ENCODE peak calls at places on chromosomes 2 and 18, in eight cellular contexts. One of them, this sample, is unnamed.

GRCh38 chr18:61669320-61669719 is 223.5 kb downstream of the RNF152 start:
- DNase-seq in upper lobe of left lung: no peak
- DNase-seq in stomach: no peak
- DNase-seq in HCT116: no peak
- DNase-seq in transverse colon: no peak
- DNase-seq in GM12878: no peak
- DNase-seq in breast epithelium: no peak
- DNase-seq in sigmoid colon: no peak
- DNase-seq in this sample: no peak

GRCh38 chr18:49486617-49486958 is 446 bp downstream of the C18orf32 start:
- DNase-seq in upper lobe of left lung: no peak
- DNase-seq in stomach: no peak
- DNase-seq in HCT116: no peak
- DNase-seq in transverse colon: no peak
- DNase-seq in GM12878: no peak
- DNase-seq in breast epithelium: no peak
- DNase-seq in sigmoid colon: no peak
- DNase-seq in this sample: no peak

GRCh38 chr2:169933124-169933711 is 106.0 kb downstream of the UBR3 start:
- DNase-seq in upper lobe of left lung: no peak
- DNase-seq in stomach: no peak
- DNase-seq in HCT116: peak
- DNase-seq in transverse colon: no peak
- DNase-seq in GM12878: no peak
- DNase-seq in breast epithelium: no peak
- DNase-seq in sigmoid colon: no peak
- DNase-seq in this sample: no peak

GRCh38 chr2:201233192-201234166 is 26.9 kb upstream of the CASP8 start:
- DNase-seq in upper lobe of left lung: peak
- DNase-seq in stomach: peak
- DNase-seq in HCT116: peak
- DNase-seq in transverse colon: peak
- DNase-seq in GM12878: peak
- DNase-seq in breast epithelium: peak
- DNase-seq in sigmoid colon: peak
- DNase-seq in this sample: peak

GRCh38 chr2:121248766-121249343 is 36.1 kb downstream of the TFCP2L1 start:
- DNase-seq in upper lobe of left lung: no peak
- DNase-seq in stomach: no peak
- DNase-seq in HCT116: no peak
- DNase-seq in transverse colon: no peak
- DNase-seq in GM12878: no peak
- DNase-seq in breast epithelium: no peak
- DNase-seq in sigmoid colon: no peak
- DNase-seq in this sample: no peak

GRCh38 chr2:34229998-34230397 is 630.9 kb upstream of the FAM98A start:
- DNase-seq in upper lobe of left lung: peak
- DNase-seq in stomach: no peak
- DNase-seq in HCT116: no peak
- DNase-seq in transverse colon: no peak
- DNase-seq in GM12878: no peak
- DNase-seq in breast epithelium: no peak
- DNase-seq in sigmoid colon: no peak
- DNase-seq in this sample: no peak

GRCh38 chr2:98148968-98149697 is 62.2 kb downstream of the VWA3B start:
- DNase-seq in upper lobe of left lung: no peak
- DNase-seq in stomach: no peak
- DNase-seq in HCT116: peak
- DNase-seq in transverse colon: no peak
- DNase-seq in GM12878: no peak
- DNase-seq in breast epithelium: no peak
- DNase-seq in sigmoid colon: no peak
- DNase-seq in this sample: no peak

GRCh38 chr2:239337877-239338484 is 62.8 kb downstream of the HDAC4 start:
- DNase-seq in upper lobe of left lung: no peak
- DNase-seq in stomach: no peak
- DNase-seq in HCT116: no peak
- DNase-seq in transverse colon: peak
- DNase-seq in GM12878: no peak
- DNase-seq in breast epithelium: no peak
- DNase-seq in sigmoid colon: no peak
- DNase-seq in this sample: no peak

GRCh38 chr2:124323321-124323720 is 298.2 kb downstream of the CNTNAP5 start:
- DNase-seq in upper lobe of left lung: no peak
- DNase-seq in stomach: no peak
- DNase-seq in HCT116: no peak
- DNase-seq in transverse colon: no peak
- DNase-seq in GM12878: no peak
- DNase-seq in breast epithelium: no peak
- DNase-seq in sigmoid colon: no peak
- DNase-seq in this sample: no peak

GRCh38 chr18:79424008-79424565 is 28.4 kb downstream of the NFATC1 start:
- DNase-seq in upper lobe of left lung: no peak
- DNase-seq in stomach: no peak
- DNase-seq in HCT116: no peak
- DNase-seq in transverse colon: no peak
- DNase-seq in GM12878: no peak
- DNase-seq in breast epithelium: no peak
- DNase-seq in sigmoid colon: peak
- DNase-seq in this sample: no peak

GRCh38 chr18:13269599-13270011 is 51.0 kb downstream of the LDLRAD4 start:
- DNase-seq in upper lobe of left lung: peak
- DNase-seq in stomach: no peak
- DNase-seq in HCT116: no peak
- DNase-seq in transverse colon: peak
- DNase-seq in GM12878: no peak
- DNase-seq in breast epithelium: no peak
- DNase-seq in sigmoid colon: peak
- DNase-seq in this sample: no peak

GRCh38 chr2:232697059-232697806 is at the start of gene GIGYF2:
- DNase-seq in upper lobe of left lung: peak
- DNase-seq in stomach: peak
- DNase-seq in HCT116: peak
- DNase-seq in transverse colon: peak
- DNase-seq in GM12878: peak
- DNase-seq in breast epithelium: peak
- DNase-seq in sigmoid colon: peak
- DNase-seq in this sample: peak
- TF ChIP-seq POLR2A in upper lobe of left lung: no peak
- TF ChIP-seq POLR2A in stomach: no peak
- TF ChIP-seq POLR2A in HCT116: peak
- TF ChIP-seq POLR2A in transverse colon: peak
- TF ChIP-seq POLR2A in GM12878: peak
- TF ChIP-seq POLR2A in breast epithelium: no peak
- TF ChIP-seq POLR2A in sigmoid colon: no peak
- TF ChIP-seq POLR2A in this sample: no peak

GRCh38 chr2:219997341-219997851 is 370.0 kb downstream of the SLC4A3 start:
- DNase-seq in upper lobe of left lung: no peak
- DNase-seq in stomach: no peak
- DNase-seq in HCT116: no peak
- DNase-seq in transverse colon: no peak
- DNase-seq in GM12878: no peak
- DNase-seq in breast epithelium: peak
- DNase-seq in sigmoid colon: no peak
- DNase-seq in this sample: peak
- TF ChIP-seq CTCF in upper lobe of left lung: no peak
- TF ChIP-seq CTCF in stomach: no peak
- TF ChIP-seq CTCF in HCT116: peak
- TF ChIP-seq CTCF in transverse colon: no peak
- TF ChIP-seq CTCF in GM12878: peak
- TF ChIP-seq CTCF in breast epithelium: no peak
- TF ChIP-seq CTCF in sigmoid colon: no peak
- TF ChIP-seq CTCF in this sample: no peak

DNA sequence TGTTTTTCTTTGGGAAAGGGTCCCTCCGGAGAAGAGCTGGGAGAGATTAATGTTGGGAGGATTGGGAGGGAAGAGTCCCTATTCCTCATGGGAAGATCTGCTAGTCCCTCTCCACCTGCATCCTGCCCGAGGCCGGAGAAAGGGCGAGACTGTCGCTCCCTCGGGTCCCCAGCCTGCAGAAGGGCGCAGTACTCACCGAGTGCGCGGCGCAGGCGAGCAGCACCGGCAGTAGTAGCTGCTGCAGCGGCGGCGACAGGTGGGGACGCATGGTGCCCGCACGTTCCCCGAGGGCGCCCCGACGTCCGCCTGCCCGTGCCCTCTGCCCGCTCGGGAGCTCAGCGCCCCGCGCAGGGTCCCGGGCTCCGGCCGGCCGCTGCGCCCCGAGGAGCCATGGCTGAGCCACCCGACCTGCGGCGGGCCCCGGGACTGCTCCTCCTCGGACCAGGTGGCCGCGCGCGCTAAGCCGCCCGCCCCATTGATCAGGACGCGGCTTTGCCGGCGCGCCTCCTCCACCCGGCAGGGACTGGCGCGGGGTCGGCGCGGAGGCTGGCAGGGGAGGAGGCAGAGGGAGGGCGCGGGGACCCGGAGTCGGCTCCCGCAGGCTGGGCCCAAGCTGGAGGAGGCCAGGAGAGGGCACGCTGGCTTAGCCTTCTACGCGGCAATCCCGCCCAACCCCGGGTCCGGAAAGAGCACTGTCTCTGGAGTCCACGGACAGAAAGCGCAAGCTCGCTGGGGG is at the start of gene SCTR:
- DNase-seq in upper lobe of left lung: no peak
- DNase-seq in stomach: peak
- DNase-seq in HCT116: no peak
- DNase-seq in transverse colon: no peak
- DNase-seq in GM12878: no peak
- DNase-seq in breast epithelium: no peak
- DNase-seq in sigmoid colon: no peak
- DNase-seq in this sample: peak
- TF ChIP-seq POLR2AphosphoS5 in upper lobe of left lung: no peak
- TF ChIP-seq POLR2AphosphoS5 in stomach: no peak
- TF ChIP-seq POLR2AphosphoS5 in HCT116: no peak
- TF ChIP-seq POLR2AphosphoS5 in transverse colon: no peak
- TF ChIP-seq POLR2AphosphoS5 in GM12878: no peak
- TF ChIP-seq POLR2AphosphoS5 in breast epithelium: no peak
- TF ChIP-seq POLR2AphosphoS5 in sigmoid colon: no peak
- TF ChIP-seq POLR2AphosphoS5 in this sample: no peak

GRCh38 chr18:76495435-76496199 is 575 bp upstream of the ZNF516 start:
- DNase-seq in upper lobe of left lung: peak
- DNase-seq in stomach: no peak
- DNase-seq in HCT116: no peak
- DNase-seq in transverse colon: peak
- DNase-seq in GM12878: no peak
- DNase-seq in breast epithelium: no peak
- DNase-seq in sigmoid colon: peak
- DNase-seq in this sample: no peak
- TF ChIP-seq POLR2A in upper lobe of left lung: no peak
- TF ChIP-seq POLR2A in stomach: no peak
- TF ChIP-seq POLR2A in HCT116: no peak
- TF ChIP-seq POLR2A in transverse colon: peak
- TF ChIP-seq POLR2A in GM12878: peak
- TF ChIP-seq POLR2A in breast epithelium: no peak
- TF ChIP-seq POLR2A in sigmoid colon: peak
- TF ChIP-seq POLR2A in this sample: peak

DNA sequence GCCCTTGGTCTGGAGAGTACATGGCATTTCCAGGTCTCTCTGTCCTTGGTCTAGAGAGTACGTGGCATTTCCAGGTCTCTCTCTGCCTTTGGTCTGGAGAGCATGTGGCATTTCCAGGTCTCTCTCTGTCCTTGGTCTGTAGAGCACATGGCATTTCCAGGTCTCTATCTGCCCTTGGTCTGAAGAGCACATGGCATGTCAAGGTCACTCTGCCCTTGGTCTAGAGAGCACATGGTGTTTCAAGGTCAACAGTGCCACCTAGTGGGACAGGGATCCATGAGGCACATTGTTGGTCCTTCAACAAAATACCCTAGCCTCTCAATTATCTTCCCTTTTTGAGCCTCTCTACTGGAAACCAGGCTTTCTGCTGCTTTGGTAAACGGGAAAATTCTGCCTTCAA is 250.2 kb downstream of the OTX1 start:
- DNase-seq in upper lobe of left lung: no peak
- DNase-seq in stomach: no peak
- DNase-seq in HCT116: peak
- DNase-seq in transverse colon: no peak
- DNase-seq in GM12878: no peak
- DNase-seq in breast epithelium: no peak
- DNase-seq in sigmoid colon: no peak
- DNase-seq in this sample: no peak
- TF ChIP-seq CTCF in upper lobe of left lung: no peak
- TF ChIP-seq CTCF in stomach: no peak
- TF ChIP-seq CTCF in HCT116: no peak
- TF ChIP-seq CTCF in transverse colon: no peak
- TF ChIP-seq CTCF in GM12878: no peak
- TF ChIP-seq CTCF in breast epithelium: no peak
- TF ChIP-seq CTCF in sigmoid colon: no peak
- TF ChIP-seq CTCF in this sample: no peak

GRCh38 chr2:224142397-224143312 is 103.6 kb upstream of the SERPINE2 start:
- DNase-seq in upper lobe of left lung: no peak
- DNase-seq in stomach: no peak
- DNase-seq in HCT116: no peak
- DNase-seq in transverse colon: no peak
- DNase-seq in GM12878: no peak
- DNase-seq in breast epithelium: no peak
- DNase-seq in sigmoid colon: no peak
- DNase-seq in this sample: no peak
- TF ChIP-seq POLR2AphosphoS5 in upper lobe of left lung: no peak
- TF ChIP-seq POLR2AphosphoS5 in stomach: no peak
- TF ChIP-seq POLR2AphosphoS5 in HCT116: no peak
- TF ChIP-seq POLR2AphosphoS5 in transverse colon: no peak
- TF ChIP-seq POLR2AphosphoS5 in GM12878: no peak
- TF ChIP-seq POLR2AphosphoS5 in breast epithelium: no peak
- TF ChIP-seq POLR2AphosphoS5 in sigmoid colon: no peak
- TF ChIP-seq POLR2AphosphoS5 in this sample: peak

DNA sequence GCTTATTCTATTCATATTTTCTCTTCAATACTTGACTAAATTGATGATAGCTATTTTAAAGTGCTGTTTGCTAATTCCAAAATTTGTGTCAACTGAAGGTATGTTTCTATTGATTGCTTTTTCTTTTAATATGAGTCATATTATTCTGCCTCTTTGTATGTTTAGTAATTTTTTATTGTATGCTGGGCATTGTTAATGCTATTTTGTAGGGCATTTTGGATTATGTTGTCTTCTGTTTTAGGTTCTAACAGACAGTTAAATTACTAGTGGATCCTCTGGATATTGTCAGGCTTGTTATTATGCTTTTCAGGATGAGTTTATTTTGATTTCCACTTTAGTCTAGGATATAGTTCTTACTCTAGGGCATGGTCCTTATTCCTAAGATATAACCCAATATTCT is 55.6 kb downstream of the C1QL2 start:
- DNase-seq in upper lobe of left lung: no peak
- DNase-seq in stomach: no peak
- DNase-seq in HCT116: no peak
- DNase-seq in transverse colon: no peak
- DNase-seq in GM12878: no peak
- DNase-seq in breast epithelium: no peak
- DNase-seq in sigmoid colon: no peak
- DNase-seq in this sample: no peak
- TF ChIP-seq POLR2A in upper lobe of left lung: no peak
- TF ChIP-seq POLR2A in stomach: no peak
- TF ChIP-seq POLR2A in HCT116: no peak
- TF ChIP-seq POLR2A in transverse colon: no peak
- TF ChIP-seq POLR2A in GM12878: no peak
- TF ChIP-seq POLR2A in breast epithelium: no peak
- TF ChIP-seq POLR2A in sigmoid colon: no peak
- TF ChIP-seq POLR2A in this sample: no peak

This sample was measured in esophagus muscularis mucosa.